ENCODE peak calls at places on chromosomes 4 and X, in ten cellular contexts. E is heart left ventricle, B is pancreas, T is colonic mucosa, K is heart right ventricle, F is cardiac muscle cell, Y is HCT116, W is stomach, Z is endodermal cell, D is breast epithelium. M is an unnamed sample.
A peak's percentile ranks its signal among the peaks of the same experiment; 100 is the strongest.

GRCh38 chr4:6767725-6768538 is 14.6 kb upstream of the KIAA0232 start:
- DNase-seq in E (no peak), B (no peak), T (peak; percentile 81), K (no peak), F (no peak), Y (no peak), W (no peak), Z (peak; percentile 50), D (peak; percentile 28), M (no peak)

GRCh38 chr4:54320826-54321320 is 91.8 kb downstream of the PDGFRA start:
- DNase-seq in E (no peak), B (no peak), T (no peak), K (no peak), F (no peak), Y (no peak), W (no peak), Z (no peak), D (no peak), M (no peak)

GRCh38 chrX:56853436-56853835 is 124.4 kb downstream of the NBDY start:
- DNase-seq in E (no peak), B (no peak), T (no peak), K (no peak), F (no peak), Y (no peak), W (no peak), Z (no peak), D (no peak), M (no peak)

GRCh38 chr4:15376145-15376544 is 51.7 kb upstream of the C1QTNF7 start:
- DNase-seq in E (no peak), B (no peak), T (no peak), K (no peak), F (no peak), Y (no peak), W (no peak), Z (no peak), D (no peak), M (no peak)

GRCh38 chrX:40434947-40435346 is 145.8 kb upstream of the ATP6AP2 start:
- DNase-seq in E (peak; percentile 52), B (no peak), T (no peak), K (no peak), F (peak; percentile 64), Y (no peak), W (no peak), Z (peak; percentile 65), D (no peak), M (no peak)

GRCh38 chrX:45515262-45516215 is 314.9 kb upstream of the DIPK2B start:
- DNase-seq in E (no peak), B (peak; percentile 61), T (peak; percentile 44), K (peak; percentile 30), F (peak; percentile 87), Y (peak; percentile 62), W (peak; percentile 42), Z (peak; percentile 58), D (no peak), M (peak; percentile 16)

GRCh38 chr4:181688416-181688815 is 554.8 kb upstream of the TENM3 start:
- DNase-seq in E (no peak), B (no peak), T (no peak), K (no peak), F (peak; percentile 18), Y (no peak), W (no peak), Z (no peak), D (no peak), M (no peak)

GRCh38 chr4:94995684-94996394 is 238.1 kb downstream of the BMPR1B start:
- DNase-seq in E (no peak), B (no peak), T (no peak), K (peak; percentile 29), F (peak; percentile 8), Y (no peak), W (no peak), Z (peak; percentile 81), D (no peak), M (no peak)

GRCh38 chrX:42952621-42953020 is 174.7 kb upstream of the PPP1R2C start:
- DNase-seq in E (no peak), B (no peak), T (no peak), K (no peak), F (no peak), Y (no peak), W (no peak), Z (no peak), D (no peak), M (no peak)

GRCh38 chr4:69977582-69977981 is 12.1 kb upstream of the CSN2 start:
- DNase-seq in E (no peak), B (no peak), T (no peak), K (no peak), F (peak; percentile 38), Y (no peak), W (no peak), Z (no peak), D (no peak), M (no peak)

GRCh38 chrX:44202596-44202995 is 140.9 kb downstream of the EFHC2 start:
- DNase-seq in E (no peak), B (no peak), T (no peak), K (no peak), F (no peak), Y (no peak), W (no peak), Z (no peak), D (no peak), M (no peak)

GRCh38 chrX:23849241-23849640 is 58.5 kb downstream of the APOO start:
- DNase-seq in E (no peak), B (no peak), T (no peak), K (no peak), F (no peak), Y (no peak), W (no peak), Z (no peak), D (no peak), M (no peak)

GRCh38 chr4:113921089-113921842 is 58.2 kb downstream of the ARSJ start:
- DNase-seq in E (no peak), B (no peak), T (no peak), K (no peak), F (peak; percentile 32), Y (no peak), W (no peak), Z (no peak), D (no peak), M (no peak)

GRCh38 chrX:12007881-12008280 is 130.4 kb upstream of the FRMPD4 start:
- DNase-seq in E (no peak), B (no peak), T (no peak), K (no peak), F (peak; percentile 75), Y (peak; percentile 4), W (no peak), Z (no peak), D (no peak), M (no peak)

GRCh38 chrX:136778914-136779313 is 1.8 kb downstream of the ARHGEF6 start:
- DNase-seq in E (no peak), B (no peak), T (no peak), K (no peak), F (no peak), Y (no peak), W (no peak), Z (no peak), D (no peak), M (no peak)

GRCh38 chrX:136780241-136780640 is 491 bp downstream of the ARHGEF6 start:
- DNase-seq in E (no peak), B (no peak), T (no peak), K (no peak), F (no peak), Y (no peak), W (no peak), Z (no peak), D (no peak), M (no peak)

GRCh38 chrX:136778020-136778419 is 2.7 kb downstream of the ARHGEF6 start:
- DNase-seq in E (no peak), B (no peak), T (no peak), K (no peak), F (no peak), Y (no peak), W (no peak), Z (no peak), D (no peak), M (no peak)

GRCh38 chrX:136780738-136781137 is at the start of gene ARHGEF6:
- DNase-seq in E (no peak), B (no peak), T (no peak), K (peak; percentile 10), F (no peak), Y (no peak), W (no peak), Z (no peak), D (no peak), M (no peak)

GRCh38 chrX:136779346-136779781 is 1.4 kb downstream of the ARHGEF6 start:
- DNase-seq in E (no peak), B (no peak), T (no peak), K (no peak), F (no peak), Y (no peak), W (no peak), Z (no peak), D (no peak), M (no peak)
- H3K27ac ChIP-seq in E (peak overlapping the region; percentile 23), B (no peak overlapping the region), T (peak overlapping the region; percentile 45), K (peak overlapping the region; percentile 86), F (no peak overlapping the region), Y (no peak overlapping the region), W (peak overlapping the region; percentile 67), Z (no peak overlapping the region), D (peak overlapping the region; percentile 41), M (peak overlapping the region; percentile 60)

DNA sequence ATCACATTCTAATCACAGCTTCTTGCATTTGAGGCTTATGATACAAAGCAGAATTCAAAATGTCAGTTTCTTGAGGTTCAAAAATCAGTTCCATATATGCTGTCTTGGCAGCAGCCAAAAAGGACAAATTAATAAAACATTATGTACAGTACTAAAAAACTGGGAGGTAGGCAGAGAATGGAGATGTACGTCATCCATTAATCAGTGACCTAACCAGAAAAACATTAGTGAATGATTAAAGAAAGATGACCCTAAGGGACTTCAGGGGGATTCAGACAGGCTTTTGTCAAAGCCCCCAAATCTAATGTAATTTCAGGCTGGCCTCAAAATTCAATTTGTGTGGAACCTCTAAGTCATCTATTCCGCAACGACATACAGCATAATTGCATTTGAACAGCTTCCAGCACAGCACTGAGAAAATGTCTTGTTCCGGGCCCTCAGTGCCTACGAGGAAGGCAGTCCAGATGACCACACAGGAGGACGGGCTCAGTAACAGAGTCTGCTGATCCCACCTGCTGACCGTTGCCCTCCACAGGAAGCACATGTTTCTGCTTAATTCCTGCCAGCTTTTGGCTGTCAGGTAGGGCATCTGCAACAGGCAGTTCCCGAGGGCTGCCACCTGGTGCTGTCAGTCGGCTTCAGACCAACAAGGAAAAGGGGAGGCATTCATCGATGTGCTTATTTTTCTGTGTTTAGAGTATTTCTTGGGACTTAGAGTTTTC is 83.8 kb upstream of the HHIP start:
- DNase-seq in E (no peak), B (no peak), T (no peak), K (no peak), F (peak; percentile 24), Y (no peak), W (no peak), Z (peak; percentile 75), D (no peak), M (no peak)
- TF ChIP-seq CTCF in E (no peak), B (no peak), T (no peak), K (no peak), F (no peak), Y (no peak), W (no peak), Z (peak; percentile 57), D (no peak), M (no peak)

GRCh38 chr4:151760713-151761661 is at the start of gene GATB:
- DNase-seq in E (peak; percentile 94), B (peak; percentile 85), T (peak; percentile 96), K (peak; percentile 95), F (peak; percentile 98), Y (peak; percentile 96), W (peak; percentile 93), Z (peak; percentile 99), D (peak; percentile 86), M (peak; percentile 92)
- H3K27ac ChIP-seq in E (peak within 1 kb of the TSS; percentile 79), B (no peak within 1 kb of the TSS), T (no peak within 1 kb of the TSS), K (peak within 1 kb of the TSS; percentile 82), F (peak within 1 kb of the TSS; percentile 80), Y (peak within 1 kb of the TSS; percentile 48), W (peak within 1 kb of the TSS; percentile 79), Z (no peak within 1 kb of the TSS), D (peak within 1 kb of the TSS; percentile 71), M (peak within 1 kb of the TSS; percentile 59)

GRCh38 chrX:78357342-78358055 is 30.1 kb upstream of the CYSLTR1 start:
- DNase-seq in E (no peak), B (no peak), T (no peak), K (no peak), F (no peak), Y (no peak), W (no peak), Z (no peak), D (peak; percentile 48), M (no peak)
- TF ChIP-seq CTCF in E (no peak), B (no peak), T (no peak), K (no peak), F (no peak), Y (no peak), W (no peak), Z (no peak), D (no peak), M (no peak)